ENCODE peak calls at places on chromosomes 13 and 19, in ten cellular contexts. L is heart left ventricle; P is aorta; Z is astrocyte of the spinal cord; V is lung; Q is mesendoderm; O is pancreas; A is DMS53; K is CD4-positive, alpha-beta T cell; H is effector memory CD4-positive, alpha-beta T cell. I is an unnamed sample.

GRCh38 chr19:18364826-18365528 is 21.0 kb upstream of the GDF15 start:
- DNase-seq in L (peak; percentile 85), P (peak; percentile 84), Z (peak; percentile 99), V (peak; percentile 90), Q (peak; percentile 99), O (peak; percentile 85), A (peak; percentile 94), K (no peak), H (no peak), I (peak; percentile 26)

GRCh38 chr19:3721131-3721899 is 13.1 kb downstream of the TJP3 start:
- DNase-seq in L (peak; percentile 79), P (peak; percentile 92), Z (peak; percentile 84), V (peak; percentile 93), Q (peak; percentile 96), O (peak; percentile 99), A (peak; percentile 97), K (peak; percentile 91), H (peak; percentile 86), I (peak; percentile 32)

GRCh38 chr19:28705008-28705407 is 507.9 kb downstream of the UQCRFS1 start:
- DNase-seq in L (no peak), P (no peak), Z (peak; percentile 77), V (no peak), Q (peak; percentile 82), O (no peak), A (no peak), K (no peak), H (no peak), I (no peak)

GRCh38 chr19:1811472-1811894 is 593 bp downstream of the ATP8B3 start:
- DNase-seq in L (no peak), P (peak; percentile 93), Z (peak; percentile 50), V (peak; percentile 65), Q (peak; percentile 41), O (peak; percentile 92), A (peak; percentile 91), K (peak; percentile 30), H (peak; percentile 53), I (peak; percentile 19)

GRCh38 chr19:50705422-50706019 is 14.1 kb downstream of the SHANK1 start:
- DNase-seq in L (no peak), P (no peak), Z (peak; percentile 24), V (no peak), Q (peak; percentile 83), O (no peak), A (peak; percentile 41), K (no peak), H (no peak), I (peak; percentile 52)

GRCh38 chr13:29591310-29591709 is 4.2 kb downstream of the SLC7A1 start:
- DNase-seq in L (no peak), P (no peak), Z (peak; percentile 75), V (no peak), Q (no peak), O (no peak), A (no peak), K (no peak), H (no peak), I (no peak)

GRCh38 chr19:10543059-10543419 is 665 bp upstream of the ATG4D start:
- DNase-seq in L (no peak), P (no peak), Z (no peak), V (no peak), Q (no peak), O (no peak), A (peak; percentile 84), K (no peak), H (no peak), I (no peak)

GRCh38 chr13:36313047-36313969 is 15.7 kb upstream of the CCDC169 start:
- DNase-seq in L (no peak), P (no peak), Z (no peak), V (no peak), Q (no peak), O (no peak), A (no peak), K (no peak), H (no peak), I (no peak)

GRCh38 chr19:7199613-7200533 is 94.3 kb downstream of the INSR start:
- DNase-seq in L (no peak), P (no peak), Z (no peak), V (no peak), Q (peak; percentile 19), O (peak; percentile 67), A (peak; percentile 71), K (no peak), H (no peak), I (no peak)

GRCh38 chr19:39738809-39739208 is 980 bp upstream of the CLC start:
- DNase-seq in L (no peak), P (no peak), Z (no peak), V (no peak), Q (no peak), O (no peak), A (no peak), K (no peak), H (no peak), I (peak; percentile 15)

GRCh38 chr19:50362030-50362412 is 3.4 kb downstream of the NAPSA start:
- DNase-seq in L (no peak), P (peak; percentile 46), Z (no peak), V (no peak), Q (no peak), O (no peak), A (no peak), K (no peak), H (no peak), I (no peak)

GRCh38 chr19:7540761-7541480 is 5.4 kb downstream of the PNPLA6 start:
- DNase-seq in L (no peak), P (no peak), Z (peak; percentile 36), V (no peak), Q (peak; percentile 78), O (peak; percentile 30), A (no peak), K (no peak), H (no peak), I (no peak)

GRCh38 chr19:15971217-15971616 is 22.4 kb downstream of the OR10H4 start:
- DNase-seq in L (no peak), P (no peak), Z (no peak), V (no peak), Q (no peak), O (no peak), A (no peak), K (no peak), H (no peak), I (no peak)